ENCODE peak calls at places on chromosome 2, in four cellular contexts. F is HepG2, H is MM.1S, L is endothelial cell. O is an unnamed sample.

GRCh38 chr2:69615969-69616368 is 27.6 kb downstream of the AAK1 start:
- DNase-seq in L (no peak), H (peak; percentile 76), F (no peak), O (no peak)

GRCh38 chr2:230888824-230889400 is 24.2 kb downstream of the ITM2C start:
- DNase-seq in F (no peak), L (no peak), H (no peak), O (no peak)

GRCh38 chr2:59389240-59389639 is 1148.1 kb upstream of the FANCL start:
- DNase-seq in H (no peak), F (no peak), L (no peak), O (no peak)

GRCh38 chr2:69493268-69493667 is 56.0 kb upstream of the NFU1 start:
- DNase-seq in F (no peak), L (no peak), H (no peak), O (no peak)

GRCh38 chr2:96760986-96761832 is 507 bp downstream of the CNNM4 start:
- DNase-seq in F (peak; percentile 33), L (no peak), H (no peak), O (no peak)

GRCh38 chr2:70608373-70608772 is 54.7 kb upstream of the TGFA start:
- DNase-seq in F (no peak), L (no peak), H (no peak), O (no peak)

GRCh38 chr2:86671304-86671981 is 47.8 kb upstream of the RNF103 start:
- DNase-seq in H (no peak), F (peak; percentile 15), L (no peak), O (no peak)

GRCh38 chr2:165469417-165469816 is at the start of gene CSRNP3:
- DNase-seq in F (peak; percentile 42), H (no peak), L (peak; percentile 62), O (no peak)

GRCh38 chr2:190533175-190533967 is 1.2 kb downstream of the NEMP2 start:
- DNase-seq in F (no peak), L (no peak), H (no peak), O (no peak)

GRCh38 chr2:23293063-23293462 is 91.9 kb upstream of the KLHL29 start:
- DNase-seq in F (no peak), L (no peak), H (no peak), O (no peak)

GRCh38 chr2:161426788-161427412 is 10.8 kb downstream of the TBR1 start:
- DNase-seq in H (no peak), L (peak; percentile 38), F (no peak), O (peak; percentile 26)

GRCh38 chr2:106575955-106576354 is 88.8 kb downstream of the CD8B2 start:
- DNase-seq in H (no peak), F (no peak), L (no peak), O (no peak)

GRCh38 chr2:83016343-83017110 is 1442.6 kb downstream of the SUCLG1 start:
- DNase-seq in F (no peak), L (no peak), H (no peak), O (no peak)

GRCh38 chr2:9222246-9222898 is 15.8 kb downstream of the ASAP2 start:
- DNase-seq in H (no peak), F (no peak), L (no peak), O (no peak)

GRCh38 chr2:88055436-88056128 is at the start of gene KRCC1:
- DNase-seq in F (peak; percentile 94), L (peak; percentile 85), H (peak; percentile 96), O (peak; percentile 97)

GRCh38 chr2:178990533-178991241 is 59.2 kb downstream of the CCDC141 start:
- DNase-seq in H (peak; percentile 81), F (no peak), L (no peak), O (peak; percentile 15)

GRCh38 chr2:230865766-230866703 is 1.3 kb downstream of the ITM2C start:
- DNase-seq in L (peak; percentile 59), F (no peak), H (peak; percentile 73), O (no peak)

GRCh38 chr2:217436386-217436785 is 566.4 kb downstream of the TNS1 start:
- DNase-seq in F (no peak), H (no peak), L (no peak), O (no peak)

GRCh38 chr2:33118648-33119047 is 171.9 kb downstream of the LTBP1 start:
- DNase-seq in H (no peak), L (no peak), F (no peak), O (no peak)

GRCh38 chr2:127197475-127198385 is 22.4 kb downstream of the CYP27C1 start:
- DNase-seq in L (peak; percentile 67), H (peak; percentile 67), F (peak; percentile 71), O (no peak)

GRCh38 chr2:23487735-23488492 is 102.9 kb downstream of the KLHL29 start:
- DNase-seq in L (no peak), H (no peak), F (no peak), O (peak; percentile 49)

GRCh38 chr2:38315707-38316333 is 61.3 kb downstream of the ATL2 start:
- DNase-seq in F (peak; percentile 68), H (peak; percentile 54), L (peak; percentile 36), O (peak; percentile 47)

GRCh38 chr2:226660124-226660523 is 139.5 kb downstream of the IRS1 start:
- DNase-seq in F (no peak), H (no peak), L (no peak), O (no peak)

GRCh38 chr2:221844187-221844586 is 272.1 kb upstream of the EPHA4 start:
- DNase-seq in H (peak; percentile 11), L (no peak), F (no peak), O (no peak)

GRCh38 chr2:240810199-240810598 is 9.8 kb downstream of the KIF1A start:
- DNase-seq in F (peak; percentile 24), H (no peak), L (no peak), O (no peak)

GRCh38 chr2:104890092-104890393 is 36.1 kb downstream of the POU3F3 start:
- DNase-seq in H (no peak), F (no peak), L (no peak), O (no peak)

DNA sequence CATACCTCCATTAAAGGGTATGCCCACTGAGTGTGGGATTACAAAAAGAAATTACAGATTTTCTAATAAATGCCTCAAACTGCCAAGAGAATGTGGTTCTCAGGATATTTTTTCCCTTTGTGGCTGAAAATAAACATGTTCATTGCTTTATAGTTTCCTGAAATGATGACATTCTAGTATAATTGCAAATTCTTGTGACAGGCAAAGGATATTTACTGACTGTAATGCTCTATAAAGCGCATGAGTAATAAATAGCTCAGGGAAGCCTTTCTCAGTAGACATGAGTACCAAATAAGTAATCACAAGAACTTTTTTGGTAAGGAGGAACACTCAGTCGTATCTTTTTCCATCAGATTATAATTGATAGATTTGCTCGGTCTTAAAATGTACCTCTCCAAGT is 72.3 kb downstream of the FTCDNL1 start:
- DNase-seq in H (no peak), F (no peak), L (no peak), O (no peak)
- TF ChIP-seq CTCF in H (no peak), F (no peak), L (no peak), O (no peak)

DNA sequence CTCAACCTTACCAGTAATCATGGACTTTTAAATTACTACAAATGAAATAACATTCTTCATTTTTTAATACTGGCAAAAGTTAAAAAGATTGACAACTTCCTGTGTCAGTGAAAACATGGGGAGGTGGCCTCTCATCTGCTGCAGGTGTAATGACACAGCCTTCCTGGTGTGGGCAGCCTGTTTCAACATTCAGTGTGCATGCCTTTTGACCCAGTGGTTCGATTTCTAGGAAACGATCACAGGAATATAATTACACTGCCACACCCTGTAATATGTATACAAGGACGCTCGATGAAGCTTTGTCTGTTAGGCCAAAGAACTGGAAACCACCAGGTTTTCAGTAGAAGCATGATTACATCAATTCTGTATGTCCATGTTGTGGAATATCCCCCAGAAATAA is 68.7 kb downstream of the MTHFD2 start:
- DNase-seq in F (peak; percentile 57), H (peak; percentile 67), L (no peak), O (peak; percentile 70)
- TF ChIP-seq CTCF in F (peak; percentile 79), H (peak; percentile 73), L (no peak), O (peak; percentile 28)

GRCh38 chr2:110679337-110679707 is 1.5 kb upstream of the BUB1 start:
- DNase-seq in H (peak; percentile 35), F (no peak), L (no peak), O (no peak)
- TF ChIP-seq CTCF in H (no peak), F (no peak), L (no peak), O (no peak)

GRCh38 chr2:85648619-85649018 is 19.4 kb downstream of the SFTPB start:
- DNase-seq in H (peak; percentile 20), F (no peak), L (peak; percentile 49), O (no peak)
- TF ChIP-seq CTCF in H (peak; percentile 40), F (peak; percentile 35), L (peak; percentile 70), O (peak; percentile 46)

GRCh38 chr2:159110784-159111183 is 142.3 kb downstream of the TANC1 start:
- DNase-seq in H (no peak), F (no peak), L (no peak), O (no peak)
- TF ChIP-seq CTCF in H (no peak), F (no peak), L (no peak), O (no peak)

GRCh38 chr2:157780211-157780610 is 95.9 kb downstream of the ACVR1 start:
- DNase-seq in F (no peak), H (no peak), L (no peak), O (no peak)
- TF ChIP-seq CTCF in F (no peak), H (no peak), L (no peak), O (no peak)

GRCh38 chr2:26316041-26316440 is 29.9 kb upstream of the SELENOI start:
- DNase-seq in L (no peak), F (peak; percentile 35), H (peak; percentile 70), O (peak; percentile 23)

GRCh38 chr2:26313446-26313845 is 32.5 kb upstream of the SELENOI start:
- DNase-seq in F (no peak), H (no peak), L (no peak), O (peak; percentile 8)

GRCh38 chr2:26309921-26310320 is 36.0 kb upstream of the SELENOI start:
- DNase-seq in F (no peak), H (no peak), L (no peak), O (no peak)

GRCh38 chr2:26314243-26314642 is 31.7 kb upstream of the SELENOI start:
- DNase-seq in F (peak; percentile 26), H (no peak), L (no peak), O (peak; percentile 17)

GRCh38 chr2:26312471-26312870 is 33.5 kb upstream of the SELENOI start:
- DNase-seq in F (no peak), H (no peak), L (no peak), O (peak; percentile 10)
- TF ChIP-seq CTCF in F (no peak), H (no peak), L (no peak), O (no peak)